ENCODE peak calls at places on chromosome 14, in five cellular contexts. L is foreskin keratinocyte, G is kidney, D is cardiac muscle cell, C is upper lobe of left lung. U is an unnamed sample.
A peak's percentile ranks its signal among the peaks of the same experiment; 100 is the strongest.

GRCh38 chr14:80387563-80387981 is 176.3 kb upstream of the DIO2 start:
- DNase-seq in D (no peak), C (no peak), L (no peak), G (no peak), U (no peak)

GRCh38 chr14:76741074-76741473 is 20.2 kb upstream of the VASH1 start:
- DNase-seq in D (no peak), L (no peak), G (no peak), C (no peak), U (no peak)

GRCh38 chr14:65565948-65566347 is 153.4 kb downstream of the FUT8 start:
- DNase-seq in C (no peak), L (no peak), D (no peak), G (no peak), U (no peak)

GRCh38 chr14:55582741-55583140 is 2.7 kb downstream of the KTN1 start:
- DNase-seq in C (no peak), G (no peak), D (no peak), L (no peak), U (no peak)

GRCh38 chr14:76599556-76599955 is 161.7 kb upstream of the VASH1 start:
- DNase-seq in G (no peak), C (no peak), D (no peak), L (no peak), U (no peak)

GRCh38 chr14:54653764-54654469 is 87.0 kb downstream of the SAMD4A start:
- DNase-seq in D (no peak), C (no peak), G (peak; percentile 84), L (no peak), U (no peak)

GRCh38 chr14:24483604-24484252 is 24.3 kb downstream of the CMA1 start:
- DNase-seq in G (no peak), D (peak; percentile 0), L (peak; percentile 22), C (no peak), U (no peak)

GRCh38 chr14:103019827-103020226 is 37.5 kb downstream of the CDC42BPB start:
- DNase-seq in C (no peak), L (no peak), G (no peak), D (no peak), U (no peak)

GRCh38 chr14:47919994-47920393 is 244.6 kb upstream of the MDGA2 start:
- DNase-seq in G (peak; percentile 37), L (no peak), C (no peak), D (no peak), U (no peak)

GRCh38 chr14:64845878-64846277 is 33.8 kb downstream of the SPTB start:
- DNase-seq in D (no peak), C (no peak), L (peak; percentile 63), G (no peak), U (no peak)

DNA sequence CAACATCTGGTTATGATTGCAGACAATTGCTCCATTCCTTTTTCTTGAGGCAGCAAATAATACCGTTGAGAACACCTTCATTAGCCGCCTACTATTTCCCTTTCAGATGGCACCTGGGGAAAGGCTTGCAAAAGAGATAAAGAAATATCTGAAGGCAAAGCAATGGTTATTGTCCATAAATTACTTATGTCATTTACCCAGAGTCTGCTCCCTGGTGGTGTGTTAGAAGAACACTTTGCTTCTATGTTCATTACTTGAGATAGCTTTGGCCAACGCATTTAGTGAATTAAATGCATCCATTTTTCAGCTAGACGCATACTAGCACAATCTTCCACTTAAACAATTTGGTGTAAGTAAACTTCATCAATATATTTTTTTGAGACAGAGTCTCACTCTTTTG is 377.7 kb downstream of the KCNH5 start:
- DNase-seq in L (no peak), C (no peak), D (no peak), G (no peak), U (no peak)
- TF ChIP-seq CTCF in L (peak; percentile 38), C (no peak), D (no peak), G (no peak), U (no peak)

DNA sequence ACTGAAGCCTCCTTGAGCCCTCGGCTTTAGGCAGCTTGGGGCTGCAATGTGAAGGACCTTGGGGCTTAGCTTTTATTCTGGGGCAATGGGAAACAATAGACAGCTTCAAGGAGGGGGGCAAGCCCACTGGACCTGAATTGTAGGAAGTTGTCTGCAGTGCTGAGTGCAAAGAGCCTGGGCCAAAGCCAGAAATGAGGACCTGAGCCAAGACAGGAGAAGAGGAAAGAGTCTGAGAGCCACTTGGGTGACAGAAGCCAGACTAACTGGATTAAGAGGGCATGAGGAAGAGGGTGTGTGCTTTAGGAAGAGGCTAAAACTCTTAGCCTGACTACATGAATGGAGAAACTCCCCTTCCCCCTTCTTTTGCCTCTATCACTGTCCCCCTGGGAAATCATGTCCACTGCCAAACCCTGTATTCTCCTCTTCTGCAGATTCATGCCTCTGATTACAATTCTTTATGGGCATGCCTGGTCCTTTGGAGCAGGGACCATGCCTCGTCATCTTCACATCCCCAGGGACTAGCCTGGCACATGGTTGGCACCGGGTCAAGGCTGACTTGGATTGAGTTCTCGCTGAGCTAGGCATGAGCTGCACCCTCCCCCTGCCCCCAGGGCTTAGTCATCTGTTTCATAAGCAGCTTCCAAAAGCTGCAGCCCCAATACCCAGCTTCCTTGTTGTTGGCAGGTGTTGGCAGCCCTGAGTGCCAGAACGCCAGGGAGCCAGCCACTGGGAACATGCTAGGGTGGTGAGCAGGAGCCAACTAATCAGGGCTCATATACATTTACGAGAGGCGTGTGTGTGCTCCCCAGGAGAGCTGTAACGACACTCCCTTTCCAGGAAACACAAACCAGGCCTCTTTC is 27.8 kb upstream of the JDP2 start:
- DNase-seq in L (peak; percentile 88), G (peak; percentile 97), C (peak; percentile 96), D (no peak), U (peak; percentile 91)
- H3K27ac ChIP-seq in L (no peak overlapping the region), G (peak overlapping the region; percentile 11), C (peak overlapping the region; percentile 75), D (no peak overlapping the region), U (peak overlapping the region; percentile 74)

DNA sequence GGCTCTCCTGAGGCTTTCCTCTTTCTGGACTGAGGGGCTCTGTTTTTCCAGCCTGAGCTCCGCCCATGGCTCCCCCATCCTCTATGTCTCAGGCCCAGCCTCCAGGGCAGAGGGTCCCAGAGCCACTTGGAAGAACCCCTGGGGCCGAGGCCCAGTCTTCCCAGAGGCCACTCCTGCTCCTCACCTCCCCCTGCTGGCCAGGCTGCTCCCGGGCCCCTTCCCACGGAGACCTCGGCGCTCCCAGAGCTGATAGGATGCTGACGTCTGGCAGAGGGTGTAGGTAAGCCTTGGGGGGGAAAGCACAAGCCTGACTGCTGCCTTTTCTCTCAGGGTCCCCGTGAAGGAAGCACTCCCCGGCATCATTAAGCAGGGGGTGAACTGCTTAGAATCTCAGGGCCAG is 51.4 kb downstream of the ERH start:
- DNase-seq in C (no peak), G (no peak), D (peak; percentile 67), L (no peak), U (no peak)
- TF ChIP-seq CTCF in C (peak; percentile 46), G (peak; percentile 18), D (peak; percentile 82), L (peak; percentile 60), U (no peak)

GRCh38 chr14:93379841-93380240 is 32.9 kb downstream of the COX8C start:
- DNase-seq in G (no peak), L (no peak), D (no peak), C (no peak), U (no peak)

GRCh38 chr14:93381644-93382043 is 34.7 kb downstream of the COX8C start:
- DNase-seq in G (no peak), C (no peak), D (peak; percentile 57), L (no peak), U (no peak)

DNA sequence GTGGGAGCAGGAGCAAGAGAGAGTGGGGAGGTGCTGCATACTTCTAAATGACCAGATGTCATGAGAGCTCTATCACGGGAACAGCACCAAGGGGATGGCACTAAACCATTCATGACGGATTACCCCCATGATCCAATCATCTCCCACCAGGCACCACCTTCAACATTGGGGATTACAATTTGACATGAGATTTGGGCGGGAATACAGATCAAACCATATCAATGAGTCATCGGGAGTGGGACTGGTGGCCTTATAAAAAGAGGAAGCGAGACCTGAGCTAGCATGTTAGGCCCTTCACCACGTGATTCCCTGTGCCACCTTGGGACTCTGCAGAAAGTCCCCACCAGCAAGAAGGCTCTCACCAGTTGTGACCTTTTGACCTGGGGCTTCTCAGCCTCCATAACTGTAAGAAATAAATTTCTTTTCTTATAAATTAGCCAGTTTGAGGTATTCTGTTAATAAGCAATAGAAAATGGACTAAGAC is 28.7 kb downstream of the COX8C start:
- DNase-seq in D (no peak), C (no peak), G (no peak), L (no peak), U (no peak)
- H3K27ac ChIP-seq in D (no peak overlapping the region), C (no peak overlapping the region), G (no peak overlapping the region), L (no peak overlapping the region), U (no peak overlapping the region)

U was measured in RWPE1.